ENCODE peak calls at places on chromosomes 3 and 15, in seven cellular contexts. K is GM06990; Z is bronchial epithelial cell; M is psoas muscle; U is sigmoid colon; L is left lung; I is CD8-positive, alpha-beta T cell. P is an unnamed sample. For H3K36me3, the result is how much of the 10 kb centered on the place peaks cover.

GRCh38 chr3:143207338-143207961 is 87.9 kb downstream of the CHST2 start:
- DNase-seq in K (peak), Z (peak), M (no peak), U (no peak), L (no peak), I (no peak), P (no peak)

GRCh38 chr15:20357139-20358065 is 184.2 kb downstream of the GOLGA6L6 start:
- DNase-seq in K (no peak), Z (no peak), M (peak), U (peak), L (peak), I (peak), P (peak)

GRCh38 chr3:158841387-158841786 is 39.5 kb downstream of the MFSD1 start:
- DNase-seq in K (no peak), Z (no peak), M (no peak), U (no peak), L (peak), I (no peak), P (no peak)

GRCh38 chr3:98800401-98800800 is 37.3 kb downstream of the ST3GAL6 start:
- DNase-seq in K (no peak), Z (peak), M (no peak), U (no peak), L (no peak), I (no peak), P (no peak)

GRCh38 chr3:149547954-149548728 is 73.6 kb downstream of the TM4SF4 start:
- DNase-seq in K (no peak), Z (peak), M (peak), U (peak), L (no peak), I (no peak), P (no peak)

GRCh38 chr15:70114226-70114625 is 16.5 kb upstream of the TLE3 start:
- DNase-seq in K (no peak), Z (no peak), M (no peak), U (no peak), L (no peak), I (no peak), P (no peak)

GRCh38 chr3:74268753-74269152 is 345.7 kb downstream of the CNTN3 start:
- DNase-seq in K (no peak), Z (peak), M (no peak), U (no peak), L (no peak), I (no peak), P (no peak)

GRCh38 chr15:99845009-99845408 is 111.8 kb upstream of the LYSMD4 start:
- DNase-seq in K (peak), Z (peak), M (no peak), U (no peak), L (no peak), I (no peak), P (no peak)

GRCh38 chr3:4416961-4417360 is 50.1 kb downstream of the SUMF1 start:
- DNase-seq in K (no peak), Z (peak), M (peak), U (no peak), L (no peak), I (no peak), P (no peak)

GRCh38 chr3:15964605-15965061 is 166.9 kb upstream of the ANKRD28 start:
- DNase-seq in K (no peak), Z (peak), M (peak), U (peak), L (no peak), I (no peak), P (no peak)

GRCh38 chr15:76309561-76310330 is 1.5 kb downstream of the ETFA start:
- DNase-seq in K (no peak), Z (no peak), M (no peak), U (no peak), L (no peak), I (no peak), P (no peak)

GRCh38 chr3:110752307-110752706 is 319.3 kb upstream of the NECTIN3 start:
- DNase-seq in K (no peak), Z (no peak), M (no peak), U (no peak), L (no peak), I (no peak), P (no peak)

GRCh38 chr3:141372656-141373055 is 4.4 kb downstream of the ZBTB38 start:
- DNase-seq in K (no peak), Z (no peak), M (no peak), U (no peak), L (no peak), I (no peak), P (no peak)

GRCh38 chr15:46080018-46080417 is 445.2 kb downstream of the SQOR start:
- DNase-seq in K (no peak), Z (no peak), M (no peak), U (no peak), L (peak), I (no peak), P (no peak)

GRCh38 chr3:177516130-177517011 is 319.1 kb upstream of the TBL1XR1 start:
- DNase-seq in K (no peak), Z (peak), M (peak), U (no peak), L (no peak), I (no peak), P (peak)

GRCh38 chr3:54047568-54047967 is 74.8 kb upstream of the CACNA2D3 start:
- DNase-seq in K (no peak), Z (peak), M (no peak), U (no peak), L (no peak), I (no peak), P (no peak)

GRCh38 chr15:91118796-91119590 is 18.9 kb downstream of the SV2B start:
- DNase-seq in K (no peak), Z (no peak), M (no peak), U (no peak), L (no peak), I (no peak), P (no peak)

GRCh38 chr15:33215941-33216872 is 21.7 kb upstream of the FMN1 start:
- DNase-seq in K (no peak), Z (peak), M (no peak), U (no peak), L (no peak), I (no peak), P (no peak)

GRCh38 chr15:58856090-58856489 is 77.4 kb downstream of the SLTM start:
- DNase-seq in K (no peak), Z (no peak), M (no peak), U (no peak), L (no peak), I (no peak), P (no peak)

GRCh38 chr15:87873501-87873900 is 383.0 kb downstream of the NTRK3 start:
- DNase-seq in K (no peak), Z (no peak), M (no peak), U (no peak), L (no peak), I (no peak), P (no peak)

GRCh38 chr3:142134799-142135325 is 14.5 kb downstream of the TFDP2 start:
- DNase-seq in K (no peak), Z (no peak), M (no peak), U (no peak), L (no peak), I (no peak), P (no peak)

GRCh38 chr3:66991478-66991877 is 6.6 kb upstream of the KBTBD8 start:
- DNase-seq in K (no peak), Z (peak), M (no peak), U (no peak), L (no peak), I (no peak), P (no peak)

GRCh38 chr15:65423977-65424679 is 1.4 kb upstream of the IGDCC4 start:
- DNase-seq in K (no peak), Z (peak), M (no peak), U (peak), L (no peak), I (no peak), P (no peak)

GRCh38 chr3:50154476-50154839 is 666 bp upstream of the SEMA3F start:
- DNase-seq in K (no peak), Z (no peak), M (no peak), U (no peak), L (no peak), I (no peak), P (no peak)

GRCh38 chr3:50155491-50155878 is 361 bp downstream of the SEMA3F start:
- DNase-seq in K (no peak), Z (no peak), M (no peak), U (no peak), L (no peak), I (no peak), P (no peak)

GRCh38 chr3:50154840-50155490 is at the start of gene SEMA3F:
- DNase-seq in K (peak), Z (no peak), M (peak), U (peak), L (peak), I (peak), P (peak)

GRCh38 chr3:50155891-50156290 is 767 bp downstream of the SEMA3F start:
- DNase-seq in K (no peak), Z (no peak), M (no peak), U (no peak), L (no peak), I (no peak), P (no peak)

GRCh38 chr3:50153782-50154475 is 1.2 kb upstream of the SEMA3F start:
- DNase-seq in K (no peak), Z (no peak), M (no peak), U (no peak), L (no peak), I (no peak), P (no peak)
- H3K4me3 ChIP-seq in K (no peak), Z (peak), M (peak), U (peak), L (peak), I (peak), P (no peak)

GRCh38 chr3:5729852-5730251 is 542.3 kb downstream of the EDEM1 start:
- DNase-seq in K (no peak), Z (no peak), M (no peak), U (no peak), L (no peak), I (no peak), P (no peak)

GRCh38 chr3:5733995-5734394 is 546.5 kb downstream of the EDEM1 start:
- DNase-seq in K (no peak), Z (no peak), M (no peak), U (no peak), L (no peak), I (no peak), P (no peak)

GRCh38 chr3:5732081-5732480 is 544.6 kb downstream of the EDEM1 start:
- DNase-seq in K (no peak), Z (no peak), M (no peak), U (no peak), L (no peak), I (no peak), P (no peak)

GRCh38 chr3:5728085-5728484 is 540.6 kb downstream of the EDEM1 start:
- DNase-seq in K (no peak), Z (no peak), M (no peak), U (no peak), L (no peak), I (no peak), P (no peak)

DNA sequence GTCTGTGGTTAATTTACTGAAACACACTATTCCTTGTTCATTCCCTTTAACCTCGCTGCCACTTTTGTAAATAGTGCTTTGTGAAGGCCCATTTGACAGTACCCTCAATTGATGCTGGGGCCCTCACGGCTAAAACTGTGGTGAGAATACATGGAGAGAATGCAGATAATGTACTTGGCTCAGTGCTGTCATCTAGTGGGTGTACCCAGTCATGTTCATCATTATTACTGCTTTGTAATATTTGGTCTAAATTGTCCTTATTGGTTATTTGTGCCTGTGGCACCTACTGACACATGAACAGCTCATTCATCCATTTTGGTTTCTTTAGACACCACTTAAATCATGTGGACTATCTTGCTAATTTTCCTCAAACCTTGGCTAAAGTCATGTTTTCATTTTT is 543.6 kb downstream of the EDEM1 start:
- DNase-seq in K (no peak), Z (no peak), M (no peak), U (no peak), L (no peak), I (no peak), P (no peak)
- TF ChIP-seq CTCF in K (peak), Z (no peak), M (no peak), U (no peak), L (no peak), I (no peak), P (peak)

GRCh38 chr3:125511420-125512094 is 8.4 kb downstream of the SNX4 start:
- DNase-seq in K (no peak), Z (no peak), M (no peak), U (no peak), L (no peak), I (no peak), P (no peak)

GRCh38 chr3:125515421-125515820 is 4.6 kb downstream of the SNX4 start:
- DNase-seq in K (no peak), Z (no peak), M (no peak), U (no peak), L (no peak), I (no peak), P (no peak)

GRCh38 chr3:125512135-125512920 is 7.7 kb downstream of the SNX4 start:
- DNase-seq in K (peak), Z (peak), M (no peak), U (no peak), L (no peak), I (no peak), P (no peak)

GRCh38 chr3:125513490-125514115 is 6.4 kb downstream of the SNX4 start:
- DNase-seq in K (no peak), Z (no peak), M (no peak), U (no peak), L (no peak), I (no peak), P (no peak)
- H3K36me3 ChIP-seq in K (under half), Z (under half), M (half or more), U (under half), L (under half), I (under half), P (under half)

GRCh38 chr3:27165348-27165747 is 203.8 kb downstream of the NEK10 start:
- DNase-seq in K (no peak), Z (no peak), M (no peak), U (no peak), L (no peak), I (no peak), P (no peak)

GRCh38 chr3:27166888-27167287 is 202.3 kb downstream of the NEK10 start:
- DNase-seq in K (no peak), Z (peak), M (no peak), U (no peak), L (no peak), I (no peak), P (no peak)

GRCh38 chr3:27176256-27176655 is 192.9 kb downstream of the NEK10 start:
- DNase-seq in K (no peak), Z (no peak), M (no peak), U (no peak), L (no peak), I (no peak), P (no peak)

GRCh38 chr3:27174530-27174929 is 194.7 kb downstream of the NEK10 start:
- DNase-seq in K (no peak), Z (no peak), M (no peak), U (no peak), L (no peak), I (no peak), P (no peak)

GRCh38 chr3:27171113-27171512 is 198.1 kb downstream of the NEK10 start:
- DNase-seq in K (peak), Z (no peak), M (no peak), U (no peak), L (no peak), I (no peak), P (no peak)
- H3K4me3 ChIP-seq in K (no peak), Z (no peak), M (no peak), U (no peak), L (no peak), I (no peak), P (no peak)

GRCh38 chr15:57820119-57820518 is 113.6 kb downstream of the POLR2M start:
- DNase-seq in K (no peak), Z (peak), M (no peak), U (no peak), L (no peak), I (no peak), P (no peak)

GRCh38 chr15:57824186-57824585 is 117.7 kb downstream of the POLR2M start:
- DNase-seq in K (no peak), Z (no peak), M (no peak), U (no peak), L (no peak), I (no peak), P (no peak)

GRCh38 chr15:57821826-57822225 is 115.3 kb downstream of the POLR2M start:
- DNase-seq in K (no peak), Z (no peak), M (no peak), U (no peak), L (no peak), I (no peak), P (no peak)

GRCh38 chr15:57827021-57827420 is 120.5 kb downstream of the POLR2M start:
- DNase-seq in K (peak), Z (peak), M (no peak), U (no peak), L (no peak), I (no peak), P (no peak)

GRCh38 chr15:57823325-57823860 is 116.9 kb downstream of the POLR2M start:
- DNase-seq in K (no peak), Z (no peak), M (no peak), U (no peak), L (no peak), I (no peak), P (no peak)
- TF ChIP-seq CTCF in K (no peak), Z (no peak), M (no peak), U (no peak), L (no peak), I (no peak), P (no peak)

DNA sequence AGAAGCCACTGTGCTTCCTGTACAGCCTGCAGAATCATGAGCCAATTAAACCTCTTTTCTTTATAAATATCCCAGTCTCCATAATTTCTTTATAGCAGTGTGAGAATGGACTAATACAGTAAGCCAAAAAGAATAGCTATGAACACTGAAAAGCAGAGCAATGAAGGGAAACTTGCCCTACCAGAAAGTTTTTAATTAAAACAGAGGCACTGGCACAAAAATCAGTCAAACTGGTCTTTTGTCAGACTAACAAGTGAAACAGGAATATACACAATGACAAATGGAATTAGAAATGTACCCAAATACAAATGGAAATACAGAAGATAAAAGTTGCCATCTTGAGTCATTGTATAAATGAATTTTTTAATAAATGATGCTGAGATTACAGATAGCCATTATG is 40.5 kb downstream of the POLQ start:
- DNase-seq in K (no peak), Z (no peak), M (no peak), U (no peak), L (no peak), I (no peak), P (no peak)
- H3K36me3 ChIP-seq in K (under half), Z (under half), M (under half), U (under half), L (under half), I (under half), P (under half)

GRCh38 chr3:72447059-72447946 is 400.9 kb downstream of the SHQ1 start:
- DNase-seq in K (peak), Z (peak), M (peak), U (peak), L (peak), I (peak), P (peak)
- H3K4me3 ChIP-seq in K (peak), Z (peak), M (peak), U (peak), L (peak), I (peak), P (peak)

DNA sequence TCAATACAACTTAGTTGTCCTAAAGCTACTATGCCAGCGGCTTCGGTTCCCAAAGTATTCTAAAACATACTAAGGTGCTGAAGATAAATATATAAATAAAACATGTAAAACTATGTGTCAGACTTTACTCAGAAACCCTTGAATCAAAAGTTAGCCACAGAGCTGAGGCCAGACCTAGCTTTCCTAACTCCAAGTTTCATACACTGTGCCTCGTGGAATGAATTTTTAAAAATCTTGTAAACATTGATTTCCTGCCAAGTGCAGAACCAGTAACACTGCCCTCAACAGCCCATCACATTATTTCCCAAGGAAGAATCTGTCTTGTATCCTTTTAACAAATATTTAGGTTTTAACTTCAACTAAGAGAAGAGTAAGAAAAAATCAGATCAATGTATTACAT is 36.4 kb downstream of the TAMM41 start:
- DNase-seq in K (no peak), Z (peak), M (no peak), U (no peak), L (no peak), I (no peak), P (no peak)
- TF ChIP-seq CTCF in K (no peak), Z (no peak), M (no peak), U (no peak), L (no peak), I (no peak), P (no peak)

GRCh38 chr3:31624054-31624709 is 91.5 kb downstream of the STT3B start:
- DNase-seq in K (no peak), Z (no peak), M (no peak), U (no peak), L (no peak), I (no peak), P (no peak)
- H3K36me3 ChIP-seq in K (under half), Z (under half), M (half or more), U (under half), L (under half), I (under half), P (under half)

P was measured in kidney.